ENCODE peak calls at places on chromosomes 12 and 14, in nine cellular contexts. N is RWPE2; S is IMR-90; Z is CD8-positive, alpha-beta T cell; O is cardiac muscle cell; A is PC-9; D is fibroblast of lung; W is kidney; R is endodermal cell. Q is an unnamed sample.

GRCh38 chr12:94208433-94208921 is 60.1 kb downstream of the PLXNC1 start:
- DNase-seq in Z (no peak), R (peak), D (no peak), W (no peak), S (no peak), N (no peak), O (no peak), A (no peak), Q (no peak)

GRCh38 chr12:11762723-11763326 is 113.4 kb downstream of the ETV6 start:
- DNase-seq in A (no peak), R (no peak), O (no peak), D (no peak), W (no peak), S (no peak), N (no peak), Z (no peak), Q (no peak)

GRCh38 chr14:58193542-58193941 is 6.4 kb upstream of the ACTR10 start:
- DNase-seq in R (no peak), O (no peak), W (no peak), A (no peak), S (no peak), Z (no peak), D (no peak), N (no peak), Q (no peak)

GRCh38 chr12:128190614-128191013 is 76.4 kb upstream of the TMEM132C start:
- DNase-seq in O (no peak), A (no peak), W (no peak), D (no peak), S (no peak), N (no peak), R (peak), Z (no peak), Q (no peak)

GRCh38 chr12:60266381-60266852 is 670.6 kb downstream of the SLC16A7 start:
- DNase-seq in Z (no peak), R (no peak), O (peak), S (peak), N (no peak), D (peak), A (peak), W (no peak), Q (no peak)

GRCh38 chr14:62304172-62304571 is 542.0 kb downstream of the SNAPC1 start:
- DNase-seq in O (no peak), N (no peak), R (no peak), W (no peak), D (no peak), S (no peak), A (no peak), Z (no peak), Q (no peak)

GRCh38 chr12:109763201-109763841 is 49.7 kb downstream of the FAM222A start:
- DNase-seq in S (peak), N (no peak), Z (no peak), A (peak), R (peak), O (peak), W (peak), D (peak), Q (no peak)

GRCh38 chr14:53668861-53669260 is 287.8 kb downstream of the BMP4 start:
- DNase-seq in A (no peak), O (peak), W (no peak), N (no peak), R (no peak), S (peak), D (peak), Z (no peak), Q (no peak)

GRCh38 chr12:53380797-53381738 is 1.1 kb downstream of the SP1 start:
- DNase-seq in W (peak), N (no peak), R (peak), D (peak), S (peak), Z (no peak), A (peak), O (peak), Q (no peak)

GRCh38 chr14:80464531-80465149 is 253.3 kb upstream of the DIO2 start:
- DNase-seq in S (no peak), O (no peak), A (no peak), R (peak), D (no peak), Z (no peak), N (no peak), W (no peak), Q (no peak)

GRCh38 chr14:60944206-60944605 is 36.7 kb downstream of the TRMT5 start:
- DNase-seq in A (no peak), O (peak), R (no peak), W (no peak), Z (no peak), S (no peak), N (no peak), D (peak), Q (no peak)

DNA sequence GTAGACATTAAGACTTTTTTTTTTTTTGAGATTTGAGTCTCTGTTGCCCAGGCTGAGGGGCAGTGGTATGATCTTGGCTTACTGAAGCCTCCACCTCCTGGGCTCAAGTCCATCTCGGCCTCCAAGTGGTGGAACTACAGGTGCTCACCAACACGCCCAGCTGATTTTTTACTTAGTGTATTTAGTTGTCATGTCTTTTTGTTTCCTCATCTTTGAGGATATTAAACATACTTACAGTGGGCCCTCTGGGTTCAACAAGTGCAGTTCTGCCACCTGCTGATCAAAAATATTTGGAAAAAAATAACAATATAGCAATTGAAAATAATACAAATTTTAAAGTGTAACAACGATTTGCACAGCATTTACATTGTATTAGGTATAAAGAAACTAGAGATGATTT is 4.4 kb upstream of the B4GALNT1 start:
- DNase-seq in N (no peak), O (no peak), A (no peak), S (no peak), W (no peak), Z (no peak), D (no peak), R (peak), Q (no peak)
- TF ChIP-seq CTCF in N (peak), O (no peak), A (no peak), S (no peak), W (no peak), Z (no peak), D (no peak), R (peak), Q (no peak)

GRCh38 chr12:58314610-58315009 is 373.2 kb downstream of the ATP23 start:
- DNase-seq in D (peak), W (no peak), Z (no peak), A (no peak), S (peak), N (no peak), O (peak), R (no peak), Q (no peak)
- H3K27ac ChIP-seq in D (no peak), W (no peak), Z (no peak), A (no peak), S (peak), N (peak), O (no peak), R (no peak), Q (no peak)

DNA sequence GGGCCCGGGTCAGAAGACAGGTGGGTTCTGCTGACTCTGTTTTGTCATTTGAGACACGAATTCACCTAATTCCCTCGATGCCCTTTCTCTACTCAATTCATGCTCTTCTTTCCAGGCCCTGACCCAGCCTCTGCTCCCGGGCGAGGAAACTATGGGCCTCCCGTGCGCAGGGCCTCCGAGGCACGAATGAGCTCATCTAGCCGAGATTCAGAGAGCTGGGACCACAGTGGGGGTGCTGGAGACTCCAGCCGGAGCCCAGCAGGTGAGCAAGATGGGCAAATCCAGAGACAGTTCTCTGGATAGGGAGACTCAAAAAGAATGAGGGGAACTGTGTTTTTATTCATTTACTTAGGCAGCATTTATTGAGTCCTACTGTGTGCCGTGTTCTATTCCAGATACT is 37.0 kb upstream of the OAS1 start:
- DNase-seq in Z (no peak), N (no peak), W (no peak), S (no peak), R (no peak), D (no peak), A (no peak), O (no peak), Q (no peak)
- TF ChIP-seq CTCF in Z (no peak), N (no peak), W (no peak), S (no peak), R (no peak), D (no peak), A (no peak), O (no peak), Q (no peak)

GRCh38 chr14:51674294-51675002 is 22.7 kb downstream of the FRMD6 start:
- DNase-seq in A (no peak), R (no peak), S (peak), D (no peak), O (peak), N (no peak), Z (no peak), W (no peak), Q (no peak)
- H3K27ac ChIP-seq in A (no peak), R (no peak), S (no peak), D (peak), O (no peak), N (peak), Z (no peak), W (no peak), Q (peak)

DNA sequence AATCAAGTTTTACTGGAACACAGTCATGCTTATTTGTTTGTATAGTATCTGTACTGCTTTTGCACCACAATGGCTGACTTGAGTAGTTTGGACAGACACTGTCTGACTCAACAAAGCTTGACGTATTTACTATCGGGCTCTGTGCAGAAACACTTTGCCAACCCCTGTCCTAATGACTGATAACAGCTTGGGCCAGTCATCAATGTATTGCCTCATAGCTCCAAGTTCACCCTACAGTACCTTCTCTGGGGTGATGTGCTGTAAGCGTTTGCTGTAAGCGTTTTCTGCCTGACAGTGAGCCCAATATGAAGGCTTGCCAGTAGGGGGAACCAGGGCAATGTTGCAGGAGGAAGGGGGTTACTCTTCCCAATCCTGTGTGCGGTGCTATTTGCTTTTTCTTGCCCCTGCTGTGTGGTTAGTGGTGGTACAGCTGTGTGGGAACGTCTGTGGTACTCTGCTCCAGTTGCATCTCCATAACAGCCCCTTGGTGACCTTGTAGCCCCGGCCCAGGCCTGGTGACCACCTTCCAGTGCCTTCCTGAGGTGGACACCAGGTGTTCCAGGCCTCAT is 5.4 kb upstream of the CCDC177 start:
- DNase-seq in O (peak), D (peak), Z (no peak), S (peak), N (no peak), R (peak), W (no peak), A (peak), Q (no peak)
- TF ChIP-seq CTCF in O (peak), D (peak), Z (no peak), S (peak), N (peak), R (peak), W (no peak), A (peak), Q (no peak)

DNA sequence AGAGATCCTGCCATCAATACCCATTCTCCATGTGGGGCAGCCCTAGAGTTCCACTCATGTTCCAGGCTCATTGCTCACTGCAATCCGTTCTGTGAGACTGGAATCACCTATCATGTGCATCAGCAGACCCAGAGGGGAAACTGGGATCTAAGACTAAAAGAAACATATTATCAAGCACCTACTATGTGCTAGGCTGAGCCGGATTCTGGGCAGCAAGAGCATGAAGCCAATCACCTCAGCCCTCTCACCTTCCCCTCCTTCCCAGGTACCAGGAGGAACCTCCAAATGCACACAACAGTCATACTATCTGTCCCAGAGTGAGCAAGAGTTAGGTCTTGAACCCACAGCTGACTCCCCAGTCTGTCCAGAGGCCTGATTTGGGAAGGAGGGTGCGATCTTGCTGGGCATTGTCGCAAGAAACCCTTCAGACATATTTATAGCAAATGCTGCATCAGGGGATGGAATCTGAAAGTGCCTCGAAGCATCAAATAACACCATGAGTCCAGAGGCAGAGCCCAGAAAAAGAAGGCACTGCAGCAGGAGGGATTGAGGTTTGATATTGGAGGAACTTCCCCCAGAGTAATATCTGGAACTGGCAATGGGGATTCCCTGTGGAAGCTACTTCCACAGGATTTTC is 6.7 kb upstream of the CACNB3 start:
- DNase-seq in S (peak), W (no peak), O (no peak), R (no peak), D (peak), A (no peak), N (no peak), Z (no peak), Q (no peak)
- H3K27ac ChIP-seq in S (peak), W (peak), O (no peak), R (no peak), D (peak), A (no peak), N (no peak), Z (no peak), Q (peak)

DNA sequence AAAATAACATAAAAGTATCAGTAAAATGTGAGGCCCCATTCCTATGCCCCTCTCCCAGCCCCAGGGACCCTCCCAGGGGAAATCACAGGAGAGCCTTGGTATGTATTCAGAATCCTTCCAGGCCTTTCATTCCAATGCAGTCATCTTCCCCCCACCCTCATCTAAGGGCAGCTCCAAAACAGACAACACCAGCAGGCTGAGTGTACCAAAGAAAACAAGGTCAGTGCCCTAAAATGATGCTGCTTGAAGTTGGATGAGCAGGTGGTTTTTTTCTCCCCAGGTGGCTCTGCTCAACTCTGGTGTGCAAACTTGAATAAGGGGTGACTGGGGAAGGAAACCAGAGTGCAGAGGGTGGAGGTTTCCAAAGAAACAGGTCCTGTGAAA is 56.2 kb downstream of the TSPAN9 start:
- DNase-seq in S (peak), A (no peak), Z (no peak), O (no peak), W (no peak), N (no peak), R (no peak), D (peak), Q (peak)
- TF ChIP-seq CTCF in S (no peak), A (no peak), Z (no peak), O (no peak), W (no peak), N (no peak), R (no peak), D (no peak), Q (no peak)

GRCh38 chr12:14424545-14424944 is 59.1 kb downstream of the ATF7IP start:
- DNase-seq in O (no peak), S (no peak), A (no peak), Z (no peak), N (no peak), R (no peak), D (no peak), W (no peak), Q (no peak)

GRCh38 chr12:14417717-14418116 is 52.2 kb downstream of the ATF7IP start:
- DNase-seq in D (peak), R (peak), A (no peak), N (no peak), Z (peak), S (peak), O (peak), W (no peak), Q (peak)

GRCh38 chr12:14418526-14418925 is 53.0 kb downstream of the ATF7IP start:
- DNase-seq in A (no peak), R (no peak), D (peak), W (no peak), O (peak), Z (no peak), S (peak), N (no peak), Q (no peak)

GRCh38 chr12:14426792-14427191 is 61.3 kb downstream of the ATF7IP start:
- DNase-seq in R (no peak), A (no peak), O (no peak), W (no peak), Z (no peak), D (no peak), N (no peak), S (no peak), Q (no peak)

DNA sequence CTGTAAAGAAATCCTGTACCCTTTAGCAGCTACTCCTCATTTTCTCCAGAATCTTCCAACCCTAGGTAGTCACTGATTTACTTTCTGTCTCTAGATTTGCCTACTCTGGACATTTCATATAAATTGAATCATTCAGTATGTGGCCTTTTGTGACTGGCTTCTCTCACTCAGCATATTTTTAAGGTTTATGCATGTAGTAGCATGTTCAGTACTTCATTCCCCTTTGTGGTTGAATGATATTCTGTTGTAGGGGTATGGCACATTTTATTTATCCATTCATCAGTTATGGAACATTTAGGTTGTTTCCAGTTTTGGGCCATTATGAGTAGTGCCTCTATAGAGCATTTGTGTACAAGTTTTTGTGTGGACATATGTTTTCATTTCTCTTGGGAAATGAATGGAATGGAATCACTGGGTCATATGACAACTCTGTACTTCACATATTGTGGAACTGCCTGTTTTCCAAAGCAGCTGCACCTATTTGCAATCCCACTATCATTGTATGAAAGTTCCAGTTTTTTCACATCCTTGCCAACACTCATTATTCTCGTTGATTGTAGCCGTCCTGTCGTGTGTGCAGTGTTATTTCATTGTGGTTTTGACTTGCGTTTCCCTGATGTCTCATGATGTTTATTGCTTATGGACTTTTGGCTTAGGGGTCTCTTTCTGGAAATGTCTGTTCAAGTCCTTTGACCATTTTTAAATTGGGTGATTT is 57.2 kb downstream of the ATF7IP start:
- DNase-seq in R (no peak), O (peak), D (no peak), A (no peak), Z (no peak), W (no peak), N (no peak), S (no peak), Q (no peak)
- H3K27ac ChIP-seq in R (no peak), O (no peak), D (no peak), A (no peak), Z (no peak), W (no peak), N (no peak), S (no peak), Q (no peak)